ENCODE peak calls at places on chromosomes 1 and 21, in six cellular contexts. S is effector memory CD8-positive, alpha-beta T cell; T is RPMI8226; D is choroid plexus epithelial cell; A is stimulated activated CD8-positive, alpha-beta memory T cell treated with anti-CD3 and anti-CD28 coated beads, Interleukin-7, amount 100 ng/mL, for 1 hour; R is NAMALWA. V is an unnamed sample.

GRCh38 chr1:205319081-205320018 is 2.2 kb downstream of the NUAK2 start:
- DNase-seq in S (peak), T (peak), D (peak), A (no peak), R (peak), V (no peak)

GRCh38 chr1:108816049-108816882 is 40.6 kb downstream of the AKNAD1 start:
- DNase-seq in S (no peak), T (no peak), D (peak), A (no peak), R (no peak), V (no peak)

GRCh38 chr1:54686155-54686554 is 29.5 kb upstream of the TTC4 start:
- DNase-seq in S (no peak), T (no peak), D (no peak), A (no peak), R (no peak), V (no peak)

GRCh38 chr1:65209005-65209885 is 61.2 kb downstream of the AK4 start:
- DNase-seq in S (no peak), T (peak), D (peak), A (no peak), R (peak), V (no peak)

GRCh38 chr1:28582248-28582615 is 9.8 kb upstream of the RAB42 start:
- DNase-seq in S (no peak), T (no peak), D (peak), A (no peak), R (no peak), V (no peak)

GRCh38 chr1:7549693-7550161 is 221.4 kb upstream of the VAMP3 start:
- DNase-seq in S (no peak), T (no peak), D (peak), A (no peak), R (no peak), V (no peak)

GRCh38 chr1:173038875-173039554 is 11.7 kb downstream of the TNFSF18 start:
- DNase-seq in S (no peak), T (peak), D (no peak), A (no peak), R (no peak), V (no peak)

GRCh38 chr21:36792505-36792967 is 93.6 kb downstream of the SIM2 start:
- DNase-seq in S (no peak), T (no peak), D (no peak), A (no peak), R (no peak), V (no peak)

GRCh38 chr1:171868217-171868616 is 26.9 kb downstream of the DNM3 start:
- DNase-seq in S (no peak), T (peak), D (peak), A (no peak), R (no peak), V (no peak)

GRCh38 chr21:17461582-17461981 is 51.3 kb upstream of the CXADR start:
- DNase-seq in S (no peak), T (no peak), D (peak), A (no peak), R (no peak), V (no peak)

GRCh38 chr1:184686540-184686939 is 68.1 kb downstream of the EDEM3 start:
- DNase-seq in S (no peak), T (peak), D (peak), A (no peak), R (peak), V (no peak)

GRCh38 chr1:64692911-64693310 is 52.0 kb upstream of the RAVER2 start:
- DNase-seq in S (no peak), T (no peak), D (no peak), A (no peak), R (no peak), V (no peak)

GRCh38 chr1:248858096-248858890 is 592 bp downstream of the ZNF692 start:
- DNase-seq in S (no peak), T (peak), D (peak), A (no peak), R (peak), V (no peak)

GRCh38 chr1:34780528-34780927 is 486 bp upstream of the GJB3 start:
- DNase-seq in S (no peak), T (no peak), D (no peak), A (no peak), R (no peak), V (no peak)

GRCh38 chr1:116019653-116020253 is 43.4 kb downstream of the SLC22A15 start:
- DNase-seq in S (no peak), T (no peak), D (no peak), A (no peak), R (no peak), V (no peak)

GRCh38 chr1:174769961-174770549 is 229.7 kb upstream of the CACYBP start:
- DNase-seq in S (peak), T (peak), D (peak), A (no peak), R (peak), V (no peak)

GRCh38 chr1:20322825-20323612 is 32.3 kb downstream of the VWA5B1 start:
- DNase-seq in S (peak), T (no peak), D (peak), A (no peak), R (no peak), V (no peak)

GRCh38 chr21:35026617-35027557 is 22.2 kb downstream of the RUNX1 start:
- DNase-seq in S (peak), T (peak), D (peak), A (peak), R (peak), V (peak)

GRCh38 chr1:40711465-40712404 is 20.2 kb downstream of the NFYC start:
- DNase-seq in S (no peak), T (peak), D (peak), A (no peak), R (peak), V (no peak)

GRCh38 chr21:17611414-17612022 is 1.2 kb downstream of the BTG3 start:
- DNase-seq in S (peak), T (peak), D (peak), A (peak), R (peak), V (peak)

GRCh38 chr1:229874150-229874549 is 192.9 kb upstream of the GALNT2 start:
- DNase-seq in S (no peak), T (peak), D (peak), A (no peak), R (no peak), V (no peak)

GRCh38 chr21:33030633-33031032 is 4.9 kb downstream of the OLIG2 start:
- DNase-seq in S (no peak), T (no peak), D (no peak), A (no peak), R (no peak), V (no peak)

GRCh38 chr1:115284209-115284608 is 53.8 kb downstream of the NGF start:
- DNase-seq in S (no peak), T (no peak), D (no peak), A (no peak), R (no peak), V (no peak)

GRCh38 chr1:35367914-35368313 is 99.4 kb downstream of the ZMYM4 start:
- DNase-seq in S (no peak), T (no peak), D (no peak), A (no peak), R (no peak), V (no peak)

GRCh38 chr1:74592580-74593355 is 80.4 kb upstream of the LRRC53 start:
- DNase-seq in S (no peak), T (no peak), D (no peak), A (no peak), R (no peak), V (no peak)

GRCh38 chr1:198187973-198188588 is 31.3 kb downstream of the NEK7 start:
- DNase-seq in S (no peak), T (no peak), D (no peak), A (no peak), R (no peak), V (no peak)

GRCh38 chr1:38463074-38463473 is 396.5 kb downstream of the RRAGC start:
- DNase-seq in S (no peak), T (no peak), D (no peak), A (no peak), R (no peak), V (no peak)

GRCh38 chr21:41678944-41679343 is 87.9 kb downstream of the RIPK4 start:
- DNase-seq in S (no peak), T (peak), D (peak), A (no peak), R (no peak), V (no peak)

GRCh38 chr1:48203287-48203900 is 19.1 kb upstream of the SLC5A9 start:
- DNase-seq in S (no peak), T (peak), D (peak), A (no peak), R (peak), V (no peak)

GRCh38 chr1:225816643-225817538 is 7.0 kb downstream of the EPHX1 start:
- DNase-seq in S (no peak), T (no peak), D (peak), A (no peak), R (no peak), V (no peak)

GRCh38 chr1:191519519-191519918 is 638.7 kb upstream of the RGS18 start:
- DNase-seq in S (no peak), T (no peak), D (no peak), A (no peak), R (no peak), V (no peak)

GRCh38 chr1:91924146-91924545 is 25.1 kb upstream of the BRDT start:
- DNase-seq in S (no peak), T (no peak), D (peak), A (no peak), R (no peak), V (no peak)

GRCh38 chr1:63621698-63622097 is 28.5 kb downstream of the PGM1 start:
- DNase-seq in S (no peak), T (no peak), D (no peak), A (no peak), R (no peak), V (no peak)

GRCh38 chr1:155499953-155500621 is 62.5 kb downstream of the ASH1L start:
- DNase-seq in S (no peak), T (peak), D (peak), A (no peak), R (peak), V (no peak)